ENCODE peak calls at places on chromosomes 1 and 21, in six cellular contexts. One of them, this sample, is unnamed.

GRCh38 chr1:225875044-225875822 is 6.9 kb downstream of the TMEM63A start:
- DNase-seq in H9: no peak
- DNase-seq in type B pancreatic cell: no peak
- DNase-seq in heart left ventricle: no peak
- DNase-seq in AG10803: no peak
- DNase-seq in AG04450: no peak
- DNase-seq in this sample: no peak

GRCh38 chr1:23908453-23909341 is 4.5 kb downstream of the CNR2 start:
- DNase-seq in H9: no peak
- DNase-seq in type B pancreatic cell: no peak
- DNase-seq in heart left ventricle: no peak
- DNase-seq in AG10803: no peak
- DNase-seq in AG04450: no peak
- DNase-seq in this sample: no peak

GRCh38 chr1:3405491-3405890 is 49.0 kb upstream of the ARHGEF16 start:
- DNase-seq in H9: no peak
- DNase-seq in type B pancreatic cell: no peak
- DNase-seq in heart left ventricle: no peak
- DNase-seq in AG10803: no peak
- DNase-seq in AG04450: no peak
- DNase-seq in this sample: no peak

GRCh38 chr1:198929961-198930599 is 291.2 kb downstream of the PTPRC start:
- DNase-seq in H9: no peak
- DNase-seq in type B pancreatic cell: no peak
- DNase-seq in heart left ventricle: no peak
- DNase-seq in AG10803: peak; percentile 31
- DNase-seq in AG04450: no peak
- DNase-seq in this sample: no peak

GRCh38 chr1:115237507-115237906 is 100.5 kb downstream of the NGF start:
- DNase-seq in H9: no peak
- DNase-seq in type B pancreatic cell: no peak
- DNase-seq in heart left ventricle: no peak
- DNase-seq in AG10803: peak; percentile 64
- DNase-seq in AG04450: no peak
- DNase-seq in this sample: no peak

GRCh38 chr1:221839794-221840395 is 98.0 kb upstream of the DUSP10 start:
- DNase-seq in H9: no peak
- DNase-seq in type B pancreatic cell: no peak
- DNase-seq in heart left ventricle: no peak
- DNase-seq in AG10803: peak; percentile 74
- DNase-seq in AG04450: no peak
- DNase-seq in this sample: no peak

GRCh38 chr1:176515310-176515709 is 52.3 kb downstream of the PAPPA2 start:
- DNase-seq in H9: no peak
- DNase-seq in type B pancreatic cell: no peak
- DNase-seq in heart left ventricle: no peak
- DNase-seq in AG10803: peak; percentile 51
- DNase-seq in AG04450: no peak
- DNase-seq in this sample: no peak

GRCh38 chr1:69284508-69284907 is 283.2 kb upstream of the LRRC7 start:
- DNase-seq in H9: no peak
- DNase-seq in type B pancreatic cell: no peak
- DNase-seq in heart left ventricle: no peak
- DNase-seq in AG10803: no peak
- DNase-seq in AG04450: no peak
- DNase-seq in this sample: no peak

GRCh38 chr1:31694069-31694909 is 9.5 kb downstream of the COL16A1 start:
- DNase-seq in H9: no peak
- DNase-seq in type B pancreatic cell: no peak
- DNase-seq in heart left ventricle: no peak
- DNase-seq in AG10803: peak; percentile 26
- DNase-seq in AG04450: no peak
- DNase-seq in this sample: no peak

GRCh38 chr1:11138952-11139351 is 39.3 kb upstream of the EXOSC10 start:
- DNase-seq in H9: no peak
- DNase-seq in type B pancreatic cell: no peak
- DNase-seq in heart left ventricle: no peak
- DNase-seq in AG10803: peak; percentile 52
- DNase-seq in AG04450: no peak
- DNase-seq in this sample: no peak

GRCh38 chr1:185483647-185484450 is 166.8 kb upstream of the IVNS1ABP start:
- DNase-seq in H9: no peak
- DNase-seq in type B pancreatic cell: no peak
- DNase-seq in heart left ventricle: no peak
- DNase-seq in AG10803: peak; percentile 99
- DNase-seq in AG04450: peak; percentile 51
- DNase-seq in this sample: no peak

GRCh38 chr21:27017251-27017650 is 50.4 kb upstream of the ADAMTS5 start:
- DNase-seq in H9: no peak
- DNase-seq in type B pancreatic cell: no peak
- DNase-seq in heart left ventricle: no peak
- DNase-seq in AG10803: peak; percentile 29
- DNase-seq in AG04450: no peak
- DNase-seq in this sample: no peak

GRCh38 chr1:58585166-58585565 is 8.1 kb upstream of the TACSTD2 start:
- DNase-seq in H9: no peak
- DNase-seq in type B pancreatic cell: no peak
- DNase-seq in heart left ventricle: no peak
- DNase-seq in AG10803: no peak
- DNase-seq in AG04450: no peak
- DNase-seq in this sample: no peak

GRCh38 chr1:72636636-72637035 is 354.3 kb upstream of the NEGR1 start:
- DNase-seq in H9: no peak
- DNase-seq in type B pancreatic cell: no peak
- DNase-seq in heart left ventricle: no peak
- DNase-seq in AG10803: no peak
- DNase-seq in AG04450: no peak
- DNase-seq in this sample: no peak

GRCh38 chr1:158124999-158125398 is 55.7 kb upstream of the CD1D start:
- DNase-seq in H9: peak; percentile 94
- DNase-seq in type B pancreatic cell: peak; percentile 82
- DNase-seq in heart left ventricle: peak; percentile 80
- DNase-seq in AG10803: peak; percentile 94
- DNase-seq in AG04450: peak; percentile 89
- DNase-seq in this sample: peak; percentile 80

GRCh38 chr1:18360251-18360650 is 120.5 kb upstream of the KLHDC7A start:
- DNase-seq in H9: no peak
- DNase-seq in type B pancreatic cell: no peak
- DNase-seq in heart left ventricle: no peak
- DNase-seq in AG10803: no peak
- DNase-seq in AG04450: no peak
- DNase-seq in this sample: no peak

GRCh38 chr1:18365099-18365705 is 115.5 kb upstream of the KLHDC7A start:
- DNase-seq in H9: no peak
- DNase-seq in type B pancreatic cell: no peak
- DNase-seq in heart left ventricle: no peak
- DNase-seq in AG10803: no peak
- DNase-seq in AG04450: no peak
- DNase-seq in this sample: no peak

GRCh38 chr1:18363436-18363835 is 117.3 kb upstream of the KLHDC7A start:
- DNase-seq in H9: no peak
- DNase-seq in type B pancreatic cell: no peak
- DNase-seq in heart left ventricle: no peak
- DNase-seq in AG10803: no peak
- DNase-seq in AG04450: no peak
- DNase-seq in this sample: no peak

GRCh38 chr1:18358600-18358999 is 122.1 kb upstream of the KLHDC7A start:
- DNase-seq in H9: no peak
- DNase-seq in type B pancreatic cell: no peak
- DNase-seq in heart left ventricle: no peak
- DNase-seq in AG10803: no peak
- DNase-seq in AG04450: no peak
- DNase-seq in this sample: no peak

DNA sequence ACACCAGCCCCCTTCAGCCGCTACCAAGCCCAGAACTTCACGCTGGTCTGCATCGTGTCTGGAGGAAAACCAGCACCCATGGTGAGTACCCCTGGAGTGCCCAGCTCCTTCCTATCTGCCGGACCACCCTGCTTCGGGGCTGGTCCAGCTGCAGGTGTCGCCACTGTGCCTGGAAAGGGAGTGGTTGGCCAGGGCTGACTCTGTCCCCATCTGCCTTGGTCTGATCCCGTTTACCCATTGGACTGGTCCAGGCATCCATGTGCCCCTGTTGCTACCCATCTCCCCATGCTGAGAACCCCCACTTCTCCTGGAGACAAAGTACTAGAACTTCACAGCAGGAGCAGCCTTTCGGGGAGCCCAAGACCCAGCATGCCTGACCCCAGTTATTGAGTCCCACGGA is 118.6 kb upstream of the KLHDC7A start:
- DNase-seq in H9: no peak
- DNase-seq in type B pancreatic cell: no peak
- DNase-seq in heart left ventricle: no peak
- DNase-seq in AG10803: no peak
- DNase-seq in AG04450: no peak
- DNase-seq in this sample: no peak
- TF ChIP-seq CTCF in H9: peak; percentile 25
- TF ChIP-seq CTCF in type B pancreatic cell: no peak
- TF ChIP-seq CTCF in heart left ventricle: no peak
- TF ChIP-seq CTCF in AG10803: no peak
- TF ChIP-seq CTCF in AG04450: no peak
- TF ChIP-seq CTCF in this sample: no peak

DNA sequence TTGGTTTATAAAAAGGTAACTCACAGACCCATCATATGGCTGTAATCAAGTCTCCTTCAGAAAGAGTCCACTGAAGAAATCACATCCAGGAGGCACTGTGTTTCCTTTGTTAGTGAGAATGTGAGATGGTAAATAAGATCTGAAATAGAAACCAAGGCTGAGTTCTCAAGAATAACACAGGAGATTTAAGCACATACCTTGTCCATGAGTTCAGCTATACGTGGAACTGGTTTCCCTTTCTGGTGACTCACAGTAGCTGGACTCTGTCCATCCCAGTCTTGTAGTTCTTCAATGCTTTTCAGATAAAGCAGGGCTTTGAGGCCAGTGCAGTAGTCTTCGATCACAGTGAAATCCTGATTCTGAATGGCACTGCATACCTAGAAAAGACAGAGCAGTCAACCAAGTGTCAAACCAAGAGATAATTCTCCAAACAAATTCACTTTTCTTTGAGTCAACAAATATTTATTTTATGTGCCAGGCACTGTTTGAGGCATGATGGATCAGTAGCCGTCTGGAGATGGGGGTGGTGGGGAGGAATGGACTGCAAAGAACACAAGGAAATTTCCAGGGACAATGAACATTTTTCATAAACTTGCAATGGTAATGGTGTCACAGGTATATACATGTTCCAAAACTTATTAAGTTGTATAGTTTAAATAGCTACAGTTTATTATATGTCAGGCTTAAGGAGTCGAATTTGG is 471.4 kb downstream of the PTBP2 start:
- DNase-seq in H9: no peak
- DNase-seq in type B pancreatic cell: no peak
- DNase-seq in heart left ventricle: no peak
- DNase-seq in AG10803: peak; percentile 89
- DNase-seq in AG04450: peak; percentile 93
- DNase-seq in this sample: no peak
- TF ChIP-seq CTCF in H9: no peak
- TF ChIP-seq CTCF in type B pancreatic cell: no peak
- TF ChIP-seq CTCF in heart left ventricle: no peak
- TF ChIP-seq CTCF in AG10803: peak; percentile 29
- TF ChIP-seq CTCF in AG04450: peak; percentile 48
- TF ChIP-seq CTCF in this sample: no peak

GRCh38 chr1:67211589-67212563 is 45.6 kb downstream of the IL23R start:
- DNase-seq in H9: no peak
- DNase-seq in type B pancreatic cell: no peak
- DNase-seq in heart left ventricle: no peak
- DNase-seq in AG10803: peak; percentile 18
- DNase-seq in AG04450: no peak
- DNase-seq in this sample: peak; percentile 42
- TF ChIP-seq CTCF in H9: peak; percentile 86
- TF ChIP-seq CTCF in type B pancreatic cell: peak; percentile 81
- TF ChIP-seq CTCF in heart left ventricle: peak; percentile 51
- TF ChIP-seq CTCF in AG10803: peak; percentile 69
- TF ChIP-seq CTCF in AG04450: peak; percentile 74
- TF ChIP-seq CTCF in this sample: peak; percentile 79

GRCh38 chr1:151912973-151913372 is 3.7 kb upstream of the THEM4 start:
- DNase-seq in H9: no peak
- DNase-seq in type B pancreatic cell: no peak
- DNase-seq in heart left ventricle: no peak
- DNase-seq in AG10803: no peak
- DNase-seq in AG04450: no peak
- DNase-seq in this sample: no peak

GRCh38 chr1:151905070-151905442 is 4.3 kb downstream of the THEM4 start:
- DNase-seq in H9: no peak
- DNase-seq in type B pancreatic cell: no peak
- DNase-seq in heart left ventricle: no peak
- DNase-seq in AG10803: no peak
- DNase-seq in AG04450: no peak
- DNase-seq in this sample: no peak

GRCh38 chr1:151907363-151908139 is 1.8 kb downstream of the THEM4 start:
- DNase-seq in H9: no peak
- DNase-seq in type B pancreatic cell: no peak
- DNase-seq in heart left ventricle: no peak
- DNase-seq in AG10803: no peak
- DNase-seq in AG04450: no peak
- DNase-seq in this sample: no peak

GRCh38 chr1:151908228-151908691 is 1.1 kb downstream of the THEM4 start:
- DNase-seq in H9: peak; percentile 68
- DNase-seq in type B pancreatic cell: no peak
- DNase-seq in heart left ventricle: no peak
- DNase-seq in AG10803: no peak
- DNase-seq in AG04450: no peak
- DNase-seq in this sample: no peak

DNA sequence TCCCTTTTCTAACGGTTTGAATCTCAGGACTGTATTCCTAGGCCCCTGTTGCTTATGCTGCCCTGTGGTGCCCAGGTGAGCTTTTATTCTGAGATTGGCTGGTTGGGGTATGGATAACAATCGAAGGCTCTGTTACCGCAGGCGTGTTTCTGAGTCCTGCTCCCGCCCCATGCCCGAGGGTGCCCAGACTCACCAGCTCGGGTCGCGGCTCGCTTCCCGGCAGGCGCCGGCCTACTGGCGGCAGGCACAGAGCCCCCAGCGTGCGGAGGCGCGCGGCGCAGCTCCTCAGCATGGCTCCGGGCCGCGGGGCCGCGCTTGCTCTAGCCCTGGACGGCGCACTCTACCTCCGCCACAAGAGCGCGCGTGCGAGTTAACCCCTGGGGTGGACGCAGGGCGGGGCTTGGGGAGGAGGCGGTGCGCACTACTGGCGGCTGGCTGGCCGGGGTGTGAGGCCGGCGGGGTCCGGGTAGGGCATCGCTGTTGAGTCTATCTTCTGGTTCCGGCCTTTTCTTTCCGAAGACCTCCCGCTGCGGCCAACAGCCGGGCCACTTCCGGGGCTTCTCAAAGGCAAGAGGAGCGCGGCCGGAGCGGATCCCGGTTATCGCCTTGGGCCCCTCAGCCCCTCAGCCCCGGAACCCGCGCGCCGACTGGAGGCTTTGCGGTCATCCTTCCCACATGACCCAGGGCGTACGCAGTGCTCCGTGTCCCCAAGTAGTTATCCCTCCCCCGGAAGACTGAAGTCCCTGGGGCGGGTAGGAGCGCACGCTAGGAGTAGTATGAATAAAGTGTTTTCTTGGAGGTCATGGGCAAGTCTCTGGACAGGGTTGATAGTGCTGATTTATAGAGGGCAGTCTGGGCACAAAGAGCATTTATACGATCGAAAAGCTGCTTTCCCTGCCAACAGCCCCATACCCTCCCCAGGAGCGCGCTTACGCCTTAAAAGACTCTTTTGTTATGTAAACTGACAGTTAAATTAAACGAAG is at the start of gene THEM4:
- DNase-seq in H9: peak; percentile 98
- DNase-seq in type B pancreatic cell: peak; percentile 97
- DNase-seq in heart left ventricle: peak; percentile 99
- DNase-seq in AG10803: peak; percentile 97
- DNase-seq in AG04450: peak; percentile 88
- DNase-seq in this sample: peak; percentile 95
- TF ChIP-seq CTCF in H9: no peak
- TF ChIP-seq CTCF in type B pancreatic cell: peak; percentile 33
- TF ChIP-seq CTCF in heart left ventricle: peak; percentile 35
- TF ChIP-seq CTCF in AG10803: no peak
- TF ChIP-seq CTCF in AG04450: peak; percentile 5
- TF ChIP-seq CTCF in this sample: peak; percentile 19